ENCODE peak calls at places on chromosomes 13 and 19, in nine cellular contexts. V is CD8-positive, alpha-beta memory T cell; U is IMR-90; P is A549; O is NB4; T is cardiac muscle cell; B is effector memory CD4-positive, alpha-beta T cell; D is epithelial cell of esophagus; A is kidney epithelial cell. G is an unnamed sample.

GRCh38 chr13:101875717-101876393 is 423.4 kb downstream of the ITGBL1 start:
- DNase-seq in V (no peak), U (peak), P (no peak), O (no peak), T (no peak), B (no peak), D (peak), A (peak), G (no peak)

GRCh38 chr13:24183741-24184182 is 23.2 kb downstream of the SPATA13 start:
- DNase-seq in V (no peak), U (no peak), P (no peak), O (peak), T (no peak), B (no peak), D (no peak), A (no peak), G (no peak)

GRCh38 chr19:11451942-11452813 is 16.7 kb downstream of the PRKCSH start:
- DNase-seq in V (no peak), U (no peak), P (no peak), O (peak), T (no peak), B (no peak), D (no peak), A (no peak), G (no peak)

GRCh38 chr19:49113762-49114629 is at the start of gene LIN7B:
- DNase-seq in V (peak), U (peak), P (peak), O (peak), T (peak), B (peak), D (peak), A (no peak), G (no peak)

GRCh38 chr19:44476559-44477408 is 23.5 kb downstream of the ZNF180 start:
- DNase-seq in V (no peak), U (peak), P (no peak), O (peak), T (peak), B (no peak), D (peak), A (no peak), G (no peak)

GRCh38 chr19:12994701-12995595 is at the start of gene NFIX:
- DNase-seq in V (peak), U (peak), P (no peak), O (peak), T (peak), B (peak), D (peak), A (no peak), G (no peak)

GRCh38 chr13:111181977-111182376 is 66.9 kb downstream of the ARHGEF7 start:
- DNase-seq in V (no peak), U (no peak), P (no peak), O (no peak), T (no peak), B (no peak), D (no peak), A (no peak), G (no peak)

GRCh38 chr19:36151144-36152051 is 849 bp downstream of the COX7A1 start:
- DNase-seq in V (no peak), U (no peak), P (no peak), O (no peak), T (no peak), B (no peak), D (no peak), A (no peak), G (no peak)

GRCh38 chr19:47228168-47228936 is 2.6 kb downstream of the BBC3 start:
- DNase-seq in V (peak), U (peak), P (peak), O (peak), T (peak), B (peak), D (peak), A (no peak), G (no peak)

GRCh38 chr13:31605076-31605858 is 134.1 kb upstream of the RXFP2 start:
- DNase-seq in V (no peak), U (no peak), P (no peak), O (no peak), T (peak), B (no peak), D (no peak), A (no peak), G (no peak)

GRCh38 chr13:100673831-100674362 is 698 bp downstream of the TMTC4 start:
- DNase-seq in V (peak), U (peak), P (peak), O (peak), T (no peak), B (peak), D (peak), A (peak), G (peak)

GRCh38 chr19:50629801-50630200 is 9.9 kb downstream of the SYT3 start:
- DNase-seq in V (no peak), U (no peak), P (no peak), O (no peak), T (no peak), B (no peak), D (no peak), A (no peak), G (no peak)

GRCh38 chr13:30880756-30881155 is 25.3 kb upstream of the MEDAG start:
- DNase-seq in V (no peak), U (peak), P (peak), O (no peak), T (no peak), B (no peak), D (peak), A (no peak), G (peak)

GRCh38 chr13:36918246-36919060 is 1.6 kb downstream of the SMAD9 start:
- DNase-seq in V (no peak), U (peak), P (no peak), O (no peak), T (peak), B (no peak), D (no peak), A (peak), G (no peak)

GRCh38 chr19:38392707-38393308 is 4.3 kb downstream of the SPRED3 start:
- DNase-seq in V (no peak), U (peak), P (peak), O (no peak), T (no peak), B (no peak), D (peak), A (no peak), G (no peak)

GRCh38 chr19:38031423-38031770 is 124.4 kb downstream of the SIPA1L3 start:
- DNase-seq in V (no peak), U (peak), P (no peak), O (no peak), T (no peak), B (no peak), D (no peak), A (no peak), G (no peak)

GRCh38 chr19:15297416-15298224 is 34.7 kb downstream of the BRD4 start:
- DNase-seq in V (no peak), U (peak), P (peak), O (no peak), T (no peak), B (no peak), D (peak), A (no peak), G (no peak)
- H3K4me3 ChIP-seq in V (peak), U (no peak), P (peak), O (no peak), T (no peak), B (peak), D (no peak), A (no peak), G (no peak)

GRCh38 chr13:108495686-108496363 is 133.6 kb upstream of the MYO16 start:
- DNase-seq in V (no peak), U (no peak), P (no peak), O (no peak), T (peak), B (no peak), D (peak), A (no peak), G (no peak)
- H3K4me3 ChIP-seq in V (peak), U (no peak), P (peak), O (no peak), T (peak), B (peak), D (no peak), A (peak), G (no peak)

DNA sequence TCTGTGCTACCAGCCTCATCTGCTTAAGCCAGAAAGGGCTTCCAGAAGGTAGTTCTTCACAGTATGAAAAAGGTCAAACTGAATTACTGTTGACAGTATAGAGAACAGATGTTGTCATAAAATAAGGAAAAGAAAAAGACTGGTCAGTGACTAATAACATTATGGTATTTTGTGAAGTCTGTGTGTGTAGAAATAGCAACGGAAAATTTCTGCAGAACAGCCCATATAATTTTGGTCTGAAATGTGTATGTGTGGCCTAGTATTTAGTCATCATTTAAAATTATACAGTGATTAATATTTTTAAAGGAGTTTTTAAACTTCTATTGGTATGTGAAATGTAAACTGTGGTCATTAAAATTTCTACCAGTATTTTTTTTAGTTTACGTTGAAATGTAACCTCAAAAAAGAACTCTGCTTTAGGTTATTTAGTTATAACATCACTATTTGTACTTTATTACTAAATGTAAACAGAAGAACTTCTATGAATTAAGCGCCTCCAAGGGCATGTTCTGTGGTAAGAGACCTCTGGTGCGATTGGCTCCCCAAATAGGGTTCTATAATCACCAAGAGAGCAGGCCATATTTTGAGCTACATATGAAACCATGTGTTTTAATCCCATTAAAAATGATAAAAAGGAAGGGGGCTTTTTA is 3.3 kb upstream of the GPR183 start:
- DNase-seq in V (no peak), U (peak), P (no peak), O (peak), T (no peak), B (no peak), D (no peak), A (no peak), G (peak)
- H3K4me3 ChIP-seq in V (no peak), U (no peak), P (no peak), O (no peak), T (no peak), B (no peak), D (no peak), A (no peak), G (no peak)

DNA sequence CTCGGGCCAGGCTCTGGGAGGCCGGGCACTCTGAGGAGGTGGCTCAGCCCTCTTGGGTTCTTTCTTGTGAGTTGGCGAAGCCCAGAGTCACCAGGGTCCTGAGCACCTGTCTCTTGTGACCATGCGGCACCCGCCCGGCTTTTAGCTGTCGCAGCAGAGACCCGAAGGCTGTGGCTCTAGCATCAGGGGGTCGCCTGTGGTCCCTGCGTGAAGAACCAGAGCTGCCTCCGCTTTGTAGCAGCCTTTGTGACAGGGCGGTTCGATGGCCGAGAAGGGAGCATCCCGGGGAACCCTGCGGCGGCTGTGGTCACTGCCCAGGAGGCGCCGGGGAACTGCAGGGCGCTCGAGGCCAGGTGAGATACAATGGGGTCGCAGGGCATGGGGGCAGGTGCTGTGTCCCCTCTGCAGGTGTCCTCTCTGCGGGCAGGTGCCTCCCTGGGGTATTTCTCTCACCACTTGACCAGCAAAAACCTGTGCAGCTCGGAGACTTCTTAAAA is 10.4 kb downstream of the MCF2L start:
- DNase-seq in V (no peak), U (no peak), P (no peak), O (no peak), T (no peak), B (no peak), D (no peak), A (no peak), G (no peak)
- H3K4me3 ChIP-seq in V (no peak), U (no peak), P (no peak), O (no peak), T (no peak), B (no peak), D (no peak), A (no peak), G (no peak)